ENCODE peak calls at places on chromosomes 12 and 14, in five cellular contexts. U is iPS DF 6.9, I is neural progenitor cell, R is HCT116, N is hepatocyte. X is an unnamed sample.

GRCh38 chr14:106551265-106551664 is 1024.9 kb downstream of the TMEM121 start:
- DNase-seq in U (no peak), I (no peak), R (no peak), N (no peak), X (peak; percentile 5)

GRCh38 chr12:80627773-80628172 is 79.7 kb upstream of the MYF6 start:
- DNase-seq in U (no peak), I (no peak), R (no peak), N (no peak), X (no peak)

GRCh38 chr12:100554608-100555077 is 18.8 kb upstream of the GAS2L3 start:
- DNase-seq in U (peak; percentile 78), I (peak; percentile 82), R (peak; percentile 86), N (peak; percentile 88), X (peak; percentile 52)

GRCh38 chr14:34052658-34053014 is 101.8 kb upstream of the EGLN3 start:
- DNase-seq in U (no peak), I (no peak), R (peak; percentile 70), N (peak; percentile 46), X (peak; percentile 79)

GRCh38 chr14:37147310-37147875 is 25.0 kb downstream of the SLC25A21 start:
- DNase-seq in U (no peak), I (no peak), R (no peak), N (no peak), X (peak; percentile 55)

GRCh38 chr12:108320503-108321293 is 18.4 kb downstream of the CMKLR1 start:
- DNase-seq in U (no peak), I (no peak), R (no peak), N (no peak), X (no peak)

GRCh38 chr12:132146772-132147422 is 2.6 kb downstream of the NOC4L start:
- DNase-seq in U (no peak), I (no peak), R (no peak), N (no peak), X (no peak)

GRCh38 chr14:104553166-104554087 is 26.1 kb upstream of the C14orf180 start:
- DNase-seq in U (no peak), I (no peak), R (no peak), N (no peak), X (no peak)

GRCh38 chr14:74402264-74403251 is 23.5 kb downstream of the SYNDIG1L start:
- DNase-seq in U (no peak), I (no peak), R (no peak), N (no peak), X (peak; percentile 12)

GRCh38 chr14:32259368-32260013 is 56.4 kb upstream of the RNU6-8 start:
- DNase-seq in U (no peak), I (peak; percentile 6), R (peak; percentile 56), N (peak; percentile 61), X (peak; percentile 26)

GRCh38 chr14:68278568-68279436 is 459.2 kb downstream of the RAD51B start:
- DNase-seq in U (no peak), I (no peak), R (peak; percentile 6), N (peak; percentile 28), X (no peak)

GRCh38 chr14:58776516-58776915 is 138.8 kb downstream of the DACT1 start:
- DNase-seq in U (no peak), I (no peak), R (no peak), N (no peak), X (no peak)

GRCh38 chr12:131335456-131335855 is 375.4 kb upstream of the SFSWAP start:
- DNase-seq in U (no peak), I (no peak), R (no peak), N (no peak), X (no peak)

GRCh38 chr12:53299101-53299453 is 418 bp upstream of the MYG1 start:
- DNase-seq in U (no peak), I (no peak), R (peak; percentile 29), N (peak; percentile 70), X (no peak)

GRCh38 chr12:40253936-40254335 is 29.1 kb downstream of the LRRK2 start:
- DNase-seq in U (no peak), I (no peak), R (no peak), N (no peak), X (no peak)

GRCh38 chr12:32290411-32290810 is 108.9 kb upstream of the FGD4 start:
- DNase-seq in U (no peak), I (peak; percentile 15), R (no peak), N (no peak), X (no peak)

GRCh38 chr14:95496111-95496681 is 20.3 kb downstream of the SYNE3 start:
- DNase-seq in U (no peak), I (no peak), R (no peak), N (no peak), X (peak; percentile 85)

GRCh38 chr14:36502558-36503508 is 17.2 kb downstream of the NKX2-1 start:
- DNase-seq in U (no peak), I (no peak), R (no peak), N (no peak), X (no peak)

GRCh38 chr14:95336192-95336760 is 16.6 kb upstream of the CLMN start:
- DNase-seq in U (no peak), I (no peak), R (no peak), N (no peak), X (no peak)

GRCh38 chr14:29814153-29815057 is 113.2 kb downstream of the PRKD1 start:
- DNase-seq in U (no peak), I (no peak), R (no peak), N (no peak), X (no peak)

GRCh38 chr12:131092911-131093901 is 139.5 kb downstream of the ADGRD1 start:
- DNase-seq in U (no peak), I (no peak), R (no peak), N (no peak), X (no peak)

GRCh38 chr12:46774011-46774633 is 51.7 kb downstream of the SLC38A4 start:
- DNase-seq in U (no peak), I (no peak), R (no peak), N (no peak), X (peak; percentile 40)

GRCh38 chr12:66755727-66756395 is 77.0 kb upstream of the GRIP1 start:
- DNase-seq in U (no peak), I (no peak), R (no peak), N (no peak), X (no peak)

GRCh38 chr14:64515053-64515452 is 10.5 kb downstream of the ZBTB1 start:
- DNase-seq in U (no peak), I (no peak), R (no peak), N (no peak), X (no peak)

GRCh38 chr14:101780887-101781239 is 19.4 kb downstream of the PPP2R5C start:
- DNase-seq in U (no peak), I (peak; percentile 57), R (no peak), N (peak; percentile 28), X (no peak)

GRCh38 chr12:69570000-69570516 is 15.2 kb upstream of the CCT2 start:
- DNase-seq in U (no peak), I (no peak), R (peak; percentile 54), N (no peak), X (no peak)

GRCh38 chr12:53659609-53660008 is 16.3 kb downstream of the ATP5MC2 start:
- DNase-seq in U (no peak), I (no peak), R (no peak), N (no peak), X (no peak)

GRCh38 chr12:89494411-89495231 is 30.0 kb downstream of the GALNT4 start:
- DNase-seq in U (no peak), I (no peak), R (no peak), N (no peak), X (no peak)

GRCh38 chr14:68547305-68548193 is 245.3 kb downstream of the ZFP36L1 start:
- DNase-seq in U (no peak), I (no peak), R (peak; percentile 85), N (peak; percentile 66), X (peak; percentile 33)

GRCh38 chr12:124030510-124030909 is 57.5 kb downstream of the ZNF664 start:
- DNase-seq in U (no peak), I (peak; percentile 41), R (no peak), N (peak; percentile 73), X (peak; percentile 60)

GRCh38 chr12:54148560-54149439 is 40.0 kb downstream of the SMUG1 start:
- DNase-seq in U (no peak), I (no peak), R (no peak), N (no peak), X (no peak)

DNA sequence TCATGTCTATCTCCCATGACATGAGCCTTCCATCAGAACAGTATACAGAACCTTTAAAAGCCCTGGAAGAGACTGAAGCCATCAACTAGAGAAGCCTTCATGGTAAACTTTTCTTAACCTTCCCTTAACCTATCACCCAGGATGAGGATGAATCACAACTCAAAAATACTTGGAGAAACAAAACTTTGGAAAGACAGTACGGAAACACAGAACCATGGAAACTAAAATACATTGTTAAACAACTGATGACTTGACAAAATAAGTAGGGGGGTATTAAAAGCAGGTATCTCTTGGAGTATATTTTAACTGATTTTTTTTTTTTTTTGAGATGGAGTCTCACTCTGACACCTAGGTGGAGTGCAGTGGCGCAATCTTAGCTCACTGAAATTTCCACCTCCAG is 8.7 kb downstream of the TM7SF3 start:
- DNase-seq in U (no peak), I (no peak), R (no peak), N (no peak), X (no peak)
- H3K27ac ChIP-seq in U (no peak overlapping the region), I (no peak overlapping the region), R (no peak overlapping the region), N (no peak overlapping the region), X (no peak overlapping the region)

GRCh38 chr12:94244165-94245133 is 96.1 kb downstream of the PLXNC1 start:
- DNase-seq in U (no peak), I (no peak), R (no peak), N (no peak), X (no peak)
- H3K4me1 ChIP-seq in U (no peaks in the 10 kb centered on the region), I (peaks cover 47% of the 10 kb centered on the region), R (no peaks in the 10 kb centered on the region), N (no peaks in the 10 kb centered on the region), X (no peaks in the 10 kb centered on the region)

DNA sequence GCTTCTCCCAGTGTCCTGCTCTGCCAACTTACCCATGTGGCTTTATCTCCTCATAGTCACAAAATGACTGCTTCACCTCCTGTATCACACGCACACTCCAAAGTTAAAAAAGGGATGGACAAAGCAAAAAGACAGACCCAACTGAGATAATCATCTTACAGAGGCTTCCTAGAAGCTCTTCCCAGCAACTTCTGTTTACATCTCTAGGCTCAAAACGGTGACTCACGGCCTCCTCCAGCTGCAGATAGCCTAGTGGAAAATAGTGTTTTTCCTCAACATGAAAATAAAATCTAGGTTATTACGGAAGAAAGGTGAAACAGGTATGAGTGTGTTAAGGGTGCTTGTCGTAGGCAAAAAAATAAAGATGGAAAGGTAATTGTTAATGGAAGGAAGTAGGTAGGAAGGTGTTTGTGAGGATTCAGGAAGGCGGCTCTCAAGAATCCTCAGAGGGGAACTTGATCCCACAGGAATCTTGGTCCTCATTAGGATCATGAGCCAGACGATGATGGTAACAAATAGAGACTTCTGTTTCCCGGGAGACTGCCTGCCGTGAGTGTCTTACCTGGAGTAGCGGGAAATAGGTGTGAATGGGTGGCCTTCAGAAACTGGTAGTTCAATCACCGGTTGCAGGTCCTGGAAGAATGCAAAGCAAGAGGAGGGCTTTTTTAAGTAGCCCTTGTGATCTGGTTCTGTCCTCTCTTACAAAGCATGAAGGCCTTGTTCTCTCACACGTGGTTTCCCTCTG is 487.5 kb upstream of the TMEM132C start:
- DNase-seq in U (no peak), I (no peak), R (no peak), N (no peak), X (no peak)
- H3K27ac ChIP-seq in U (no peak overlapping the region), I (no peak overlapping the region), R (no peak overlapping the region), N (no peak overlapping the region), X (no peak overlapping the region)

GRCh38 chr12:30926243-30927209 is at the start of gene TSPAN11:
- DNase-seq in U (no peak), I (peak; percentile 97), R (no peak), N (peak; percentile 79), X (peak; percentile 86)

GRCh38 chr12:30928356-30929264 is 2.1 kb downstream of the TSPAN11 start:
- DNase-seq in U (no peak), I (no peak), R (no peak), N (no peak), X (no peak)

GRCh38 chr12:30923057-30923456 is 3.5 kb upstream of the TSPAN11 start:
- DNase-seq in U (no peak), I (no peak), R (no peak), N (no peak), X (no peak)

GRCh38 chr12:30927210-30927576 is 645 bp downstream of the TSPAN11 start:
- DNase-seq in U (no peak), I (no peak), R (no peak), N (no peak), X (no peak)

GRCh38 chr12:30925607-30926242 is 823 bp upstream of the TSPAN11 start:
- DNase-seq in U (no peak), I (peak; percentile 56), R (no peak), N (no peak), X (no peak)
- H3K4me1 ChIP-seq in U (peaks cover 2% of the 10 kb centered on the region), I (peaks cover 31% of the 10 kb centered on the region), R (no peaks in the 10 kb centered on the region), N (peaks cover 15% of the 10 kb centered on the region), X (peaks cover 7% of the 10 kb centered on the region)